ENCODE peak calls at places on chromosomes 3 and 15, in four cellular contexts. F is NCI-H345; K is stimulated activated CD4-positive, alpha-beta T cell treated with anti-CD3 and anti-CD28 coated beads, Interleukin-12 subunit alpha, Interleukin-12 subunit beta, amount 100 ng/mL, for 4 hours; Q is hippocampal formation. T is an unnamed sample.

GRCh38 chr3:119062892-119063291 is 28.2 kb upstream of the IGSF11 start:
- DNase-seq in F (no peak), K (no peak), Q (no peak), T (no peak)

GRCh38 chr3:165195226-165195625 is 958 bp downstream of the SLITRK3 start:
- DNase-seq in F (peak; percentile 43), K (no peak), Q (no peak), T (no peak)

GRCh38 chr15:88623061-88623460 is 1.9 kb downstream of the AEN start:
- DNase-seq in F (no peak), K (peak; percentile 44), Q (no peak), T (no peak)

GRCh38 chr3:55501905-55502304 is 14.8 kb upstream of the WNT5A start:
- DNase-seq in F (no peak), K (no peak), Q (no peak), T (no peak)

GRCh38 chr3:23159929-23160328 is 43.2 kb upstream of the UBE2E2 start:
- DNase-seq in F (peak; percentile 10), K (no peak), Q (no peak), T (no peak)

GRCh38 chr3:13021141-13021933 is 51.9 kb downstream of the IQSEC1 start:
- DNase-seq in F (peak; percentile 42), K (no peak), Q (no peak), T (no peak)

GRCh38 chr15:79811406-79812405 is 85.1 kb downstream of the MTHFS start:
- DNase-seq in F (peak; percentile 47), K (no peak), Q (no peak), T (no peak)

GRCh38 chr3:180189310-180189648 is 152.5 kb upstream of the PEX5L start:
- DNase-seq in F (no peak), K (no peak), Q (no peak), T (no peak)

GRCh38 chr3:107855710-107856109 is 235.1 kb downstream of the CD47 start:
- DNase-seq in F (no peak), K (no peak), Q (no peak), T (no peak)

GRCh38 chr3:194423317-194423716 is 24.3 kb upstream of the GP5 start:
- DNase-seq in F (peak; percentile 83), K (no peak), Q (no peak), T (no peak)

GRCh38 chr3:136960838-136961836 is 3.4 kb downstream of the IL20RB start:
- DNase-seq in F (no peak), K (no peak), Q (no peak), T (no peak)

GRCh38 chr3:42025388-42026138 is 63.7 kb upstream of the ULK4 start:
- DNase-seq in F (peak; percentile 83), K (no peak), Q (peak; percentile 74), T (peak; percentile 81)

GRCh38 chr3:36741285-36741684 is 23.1 kb downstream of the DCLK3 start:
- DNase-seq in F (no peak), K (no peak), Q (no peak), T (no peak)

GRCh38 chr3:106281231-106281630 is 412.4 kb upstream of the CBLB start:
- DNase-seq in F (no peak), K (no peak), Q (no peak), T (no peak)

GRCh38 chr3:17258823-17259436 is 374.2 kb downstream of the PLCL2 start:
- DNase-seq in F (peak; percentile 27), K (no peak), Q (peak; percentile 51), T (no peak)

GRCh38 chr3:12884104-12884742 is 42.9 kb upstream of the RPL32 start:
- DNase-seq in F (no peak), K (no peak), Q (peak; percentile 60), T (peak; percentile 73)

GRCh38 chr3:170128977-170129431 is 52.5 kb downstream of the PHC3 start:
- DNase-seq in F (no peak), K (no peak), Q (no peak), T (no peak)

GRCh38 chr3:140251678-140252077 is 316.7 kb downstream of the CLSTN2 start:
- DNase-seq in F (peak; percentile 5), K (no peak), Q (no peak), T (no peak)

GRCh38 chr3:116059421-116060096 is 385.7 kb downstream of the LSAMP start:
- DNase-seq in F (no peak), K (no peak), Q (no peak), T (no peak)

GRCh38 chr15:75577401-75578205 is 1.5 kb downstream of the PTPN9 start:
- DNase-seq in F (no peak), K (no peak), Q (peak; percentile 52), T (no peak)

GRCh38 chr3:114685053-114685630 is 391.3 kb downstream of the TIGIT start:
- DNase-seq in F (no peak), K (no peak), Q (no peak), T (no peak)

GRCh38 chr3:149199474-149199873 is 22.2 kb downstream of the CP start:
- DNase-seq in F (peak; percentile 8), K (no peak), Q (no peak), T (no peak)

GRCh38 chr3:85846940-85847339 is 888.2 kb downstream of the CADM2 start:
- DNase-seq in F (no peak), K (no peak), Q (no peak), T (no peak)

GRCh38 chr3:167851171-167851570 is 115.7 kb downstream of the SERPINI1 start:
- DNase-seq in F (no peak), K (no peak), Q (no peak), T (no peak)

GRCh38 chr3:10475983-10476382 is 29.4 kb downstream of the ATP2B2 start:
- DNase-seq in F (no peak), K (no peak), Q (no peak), T (no peak)

GRCh38 chr3:196179380-196180308 is 31.6 kb downstream of the ZDHHC19 start:
- DNase-seq in F (peak; percentile 26), K (peak; percentile 71), Q (peak; percentile 88), T (peak; percentile 82)

GRCh38 chr3:169624533-169624972 is 39.0 kb downstream of the MECOM start:
- DNase-seq in F (no peak), K (no peak), Q (no peak), T (no peak)

GRCh38 chr15:47340576-47340920 is 376.8 kb upstream of the SEMA6D start:
- DNase-seq in F (no peak), K (no peak), Q (no peak), T (no peak)

T was measured in occipital lobe.